ENCODE peak calls at places on chromosomes 6 and 20, in four cellular contexts. X is PC-3, F is cardiac fibroblast, E is adipocyte. J is an unnamed sample.

GRCh38 chr20:43840382-43841070 is 74.1 kb upstream of the TOX2 start:
- DNase-seq in E (no peak), F (peak), X (peak), J (peak)

GRCh38 chr6:37987008-37987407 is 167.5 kb downstream of the ZFAND3 start:
- DNase-seq in E (peak), X (peak), F (peak), J (peak)

GRCh38 chr20:50328161-50328979 is 137.7 kb downstream of the CEBPB start:
- DNase-seq in F (no peak), E (no peak), X (no peak), J (no peak)

GRCh38 chr20:37294262-37294981 is 5.0 kb downstream of the MANBAL start:
- DNase-seq in E (peak), X (no peak), F (peak), J (peak)

GRCh38 chr20:64173116-64173515 is 8.9 kb downstream of the MYT1 start:
- DNase-seq in F (no peak), X (no peak), E (no peak), J (no peak)

GRCh38 chr20:63696628-63697356 is at the start of gene TNFRSF6B:
- DNase-seq in F (no peak), E (no peak), X (peak), J (no peak)

GRCh38 chr6:86706449-86706848 is 230.9 kb upstream of the HTR1E start:
- DNase-seq in F (no peak), E (no peak), X (peak), J (no peak)

GRCh38 chr6:107490568-107491058 is 696 bp downstream of the SOBP start:
- DNase-seq in F (no peak), X (no peak), E (no peak), J (peak)

GRCh38 chr6:131136021-131136847 is 967 bp downstream of the AKAP7 start:
- DNase-seq in E (peak), X (peak), F (peak), J (peak)

GRCh38 chr6:112717401-112717800 is 370.3 kb downstream of the RFPL4B start:
- DNase-seq in E (peak), F (peak), X (no peak), J (peak)

GRCh38 chr20:7078804-7079203 is 311.3 kb downstream of the BMP2 start:
- DNase-seq in F (no peak), E (no peak), X (no peak), J (no peak)

GRCh38 chr20:38842558-38842981 is 37.1 kb downstream of the PPP1R16B start:
- DNase-seq in X (no peak), F (no peak), E (no peak), J (no peak)

GRCh38 chr6:130043344-130043743 is 25.0 kb downstream of the L3MBTL3 start:
- DNase-seq in X (no peak), F (no peak), E (no peak), J (no peak)

GRCh38 chr20:31705598-31706597 is 16.8 kb downstream of the BCL2L1 start:
- DNase-seq in F (no peak), X (peak), E (no peak), J (no peak)

GRCh38 chr6:77740380-77740779 is 87.5 kb downstream of the MEI4 start:
- DNase-seq in F (peak), E (peak), X (peak), J (peak)

GRCh38 chr6:112502348-112503130 is 155.4 kb downstream of the RFPL4B start:
- DNase-seq in X (peak), E (peak), F (peak), J (peak)

GRCh38 chr20:44355503-44356352 is at the start of gene HNF4A:
- DNase-seq in F (no peak), E (no peak), X (no peak), J (no peak)

GRCh38 chr20:50425076-50425475 is 85.1 kb upstream of the PTPN1 start:
- DNase-seq in E (no peak), X (no peak), F (no peak), J (no peak)

GRCh38 chr20:36645998-36646397 is at the start of gene SLA2:
- DNase-seq in F (no peak), X (no peak), E (no peak), J (no peak)

GRCh38 chr6:148711833-148712653 is 34.8 kb upstream of the UST start:
- DNase-seq in X (no peak), F (peak), E (peak), J (no peak)

GRCh38 chr6:132256457-132256856 is 144.8 kb downstream of the MOXD1 start:
- DNase-seq in F (no peak), E (no peak), X (no peak), J (no peak)

GRCh38 chr20:58153121-58153520 is 75.3 kb downstream of the ANKRD60 start:
- DNase-seq in E (no peak), X (no peak), F (no peak), J (no peak)

GRCh38 chr20:58148891-58149290 is 79.6 kb downstream of the ANKRD60 start:
- DNase-seq in X (no peak), F (no peak), E (no peak), J (no peak)

GRCh38 chr20:58149412-58150091 is 78.9 kb downstream of the ANKRD60 start:
- DNase-seq in X (peak), E (no peak), F (no peak), J (no peak)

GRCh38 chr20:58147628-58148370 is 80.7 kb downstream of the ANKRD60 start:
- DNase-seq in E (no peak), F (no peak), X (no peak), J (no peak)

DNA sequence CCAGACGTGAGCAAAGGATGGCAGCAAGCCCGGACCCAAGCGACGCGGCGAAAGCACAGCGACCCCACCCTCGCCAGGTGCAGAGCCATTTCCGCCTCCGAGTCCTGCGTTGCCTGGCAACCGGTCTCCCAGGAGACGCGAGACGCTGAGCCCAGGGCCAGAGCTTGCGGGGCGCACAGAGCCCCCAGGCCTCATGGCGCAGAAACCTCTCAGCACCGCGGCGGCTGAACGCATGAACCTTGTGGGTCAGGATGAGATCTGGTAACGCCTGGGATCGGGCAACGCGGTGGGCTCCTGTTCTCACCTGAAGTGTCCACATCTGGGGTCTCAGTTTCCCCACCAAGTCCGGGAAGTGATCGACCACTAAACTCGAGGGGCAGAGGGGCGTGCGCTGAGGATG is 77.7 kb downstream of the ANKRD60 start:
- DNase-seq in X (no peak), F (no peak), E (no peak), J (no peak)
- H3K4me3 ChIP-seq in X (no peak), F (no peak), E (no peak), J (no peak)

GRCh38 chr6:18183736-18184135 is 28.5 kb downstream of the KDM1B start:
- DNase-seq in E (no peak), F (peak), X (no peak), J (no peak)
- H3K4me3 ChIP-seq in E (no peak), F (no peak), X (no peak), J (no peak)

DNA sequence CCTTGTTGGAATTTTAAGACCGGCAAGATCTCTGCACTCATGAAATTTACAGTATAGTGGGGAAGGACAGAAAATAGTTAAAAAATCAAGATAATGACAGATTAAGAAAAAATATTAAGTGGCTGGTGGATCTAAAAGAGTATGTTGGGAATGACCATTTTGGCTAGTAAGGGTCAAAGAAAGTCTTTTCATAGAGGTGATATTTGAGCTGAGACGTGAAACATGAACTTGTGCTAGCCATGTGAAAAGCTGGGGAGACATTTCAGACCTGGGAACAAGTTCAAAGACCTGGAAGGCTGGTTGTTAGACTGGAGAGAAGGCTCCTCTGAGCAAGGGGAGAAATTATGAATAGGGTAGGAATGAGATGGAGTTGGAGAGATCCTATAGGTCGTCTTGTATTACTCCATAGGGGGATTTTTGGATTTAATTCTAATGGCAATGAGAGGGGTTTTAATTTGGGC is 4.7 kb downstream of the BICRAL start:
- DNase-seq in X (no peak), F (no peak), E (no peak), J (no peak)
- H3K4me3 ChIP-seq in X (no peak), F (no peak), E (peak), J (no peak)

GRCh38 chr6:28124350-28124970 is at the start of gene ZSCAN16:
- DNase-seq in E (peak), X (peak), F (peak), J (peak)

GRCh38 chr6:28124971-28125353 is 553 bp downstream of the ZSCAN16 start:
- DNase-seq in F (no peak), X (no peak), E (no peak), J (no peak)

GRCh38 chr6:28125396-28125795 is 987 bp downstream of the ZSCAN16 start:
- DNase-seq in E (no peak), F (no peak), X (no peak), J (no peak)
- H3K4me3 ChIP-seq in E (no peak), F (no peak), X (peak), J (no peak)

GRCh38 chr6:134925800-134926199 is 24.1 kb downstream of the ALDH8A1 start:
- DNase-seq in E (no peak), X (no peak), F (peak), J (peak)

GRCh38 chr6:134921276-134921979 is 28.5 kb downstream of the ALDH8A1 start:
- DNase-seq in X (no peak), E (no peak), F (no peak), J (no peak)

GRCh38 chr6:134918418-134918961 is 31.4 kb downstream of the ALDH8A1 start:
- DNase-seq in X (no peak), E (no peak), F (no peak), J (no peak)

GRCh38 chr6:134920422-134920821 is 29.5 kb downstream of the ALDH8A1 start:
- DNase-seq in X (no peak), F (no peak), E (no peak), J (no peak)

DNA sequence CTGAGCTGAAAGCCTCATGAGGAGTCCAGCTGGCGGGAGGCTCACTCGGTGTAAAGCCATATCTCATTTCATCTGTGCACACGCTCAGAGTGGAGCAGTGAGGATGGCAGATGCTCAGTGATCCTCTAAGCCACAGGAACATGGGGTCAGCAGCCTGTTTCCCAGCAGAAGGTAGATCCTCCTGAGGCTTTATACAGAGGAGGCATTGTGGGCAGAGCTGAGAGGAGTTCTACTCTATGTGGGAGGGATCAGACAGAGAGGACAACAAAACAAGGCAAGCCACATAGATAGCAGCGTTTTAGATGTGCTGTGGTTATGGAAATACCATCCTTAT is 28.0 kb downstream of the ALDH8A1 start:
- DNase-seq in E (no peak), X (no peak), F (no peak), J (no peak)
- H3K4me3 ChIP-seq in E (no peak), X (no peak), F (no peak), J (no peak)

GRCh38 chr20:22572491-22572890 is 11.9 kb downstream of the FOXA2 start:
- DNase-seq in X (no peak), F (no peak), E (no peak), J (no peak)
- H3K4me3 ChIP-seq in X (no peak), F (no peak), E (no peak), J (no peak)

J was measured in fibroblast of villous mesenchyme.